ENCODE peak calls at places on chromosomes 11 and 22, in nine cellular contexts. One of them, this sample, is unnamed.

GRCh38 chr22:27972732-27973698 is 54.0 kb upstream of the PITPNB start:
- DNase-seq in right cardiac atrium: peak
- DNase-seq in cardiac muscle cell: no peak
- DNase-seq in heart right ventricle: no peak
- DNase-seq in CD8-positive, alpha-beta memory T cell: no peak
- DNase-seq in testis: no peak
- DNase-seq in RWPE1: no peak
- DNase-seq in fibroblast of lung: peak
- DNase-seq in heart left ventricle: no peak
- DNase-seq in this sample: no peak

GRCh38 chr22:28500005-28500404 is 179.6 kb downstream of the TTC28 start:
- DNase-seq in heart left ventricle: no peak
- DNase-seq in heart right ventricle: no peak
- DNase-seq in fibroblast of lung: no peak
- DNase-seq in RWPE1: no peak
- DNase-seq in CD8-positive, alpha-beta memory T cell: no peak
- DNase-seq in testis: no peak
- DNase-seq in cardiac muscle cell: no peak
- DNase-seq in right cardiac atrium: no peak
- DNase-seq in this sample: no peak

GRCh38 chr11:67320691-67321090 is 17.4 kb downstream of the SSH3 start:
- DNase-seq in testis: no peak
- DNase-seq in RWPE1: no peak
- DNase-seq in right cardiac atrium: no peak
- DNase-seq in heart left ventricle: no peak
- DNase-seq in fibroblast of lung: no peak
- DNase-seq in CD8-positive, alpha-beta memory T cell: no peak
- DNase-seq in cardiac muscle cell: no peak
- DNase-seq in heart right ventricle: no peak
- DNase-seq in this sample: no peak

GRCh38 chr11:115199501-115199900 is 304.7 kb downstream of the CADM1 start:
- DNase-seq in heart left ventricle: no peak
- DNase-seq in cardiac muscle cell: no peak
- DNase-seq in RWPE1: no peak
- DNase-seq in CD8-positive, alpha-beta memory T cell: no peak
- DNase-seq in right cardiac atrium: no peak
- DNase-seq in testis: no peak
- DNase-seq in heart right ventricle: no peak
- DNase-seq in fibroblast of lung: peak
- DNase-seq in this sample: no peak

GRCh38 chr11:13073119-13073981 is 64.2 kb downstream of the RASSF10 start:
- DNase-seq in cardiac muscle cell: no peak
- DNase-seq in fibroblast of lung: peak
- DNase-seq in testis: no peak
- DNase-seq in RWPE1: peak
- DNase-seq in heart right ventricle: no peak
- DNase-seq in CD8-positive, alpha-beta memory T cell: no peak
- DNase-seq in heart left ventricle: no peak
- DNase-seq in right cardiac atrium: no peak
- DNase-seq in this sample: no peak

GRCh38 chr22:37746366-37747089 is 49.7 kb downstream of the TRIOBP start:
- DNase-seq in cardiac muscle cell: peak
- DNase-seq in heart left ventricle: peak
- DNase-seq in testis: no peak
- DNase-seq in heart right ventricle: no peak
- DNase-seq in CD8-positive, alpha-beta memory T cell: peak
- DNase-seq in RWPE1: no peak
- DNase-seq in right cardiac atrium: peak
- DNase-seq in fibroblast of lung: no peak
- DNase-seq in this sample: no peak

GRCh38 chr11:40118780-40119179 is 1340.7 kb downstream of the LRRC4C start:
- DNase-seq in CD8-positive, alpha-beta memory T cell: no peak
- DNase-seq in fibroblast of lung: no peak
- DNase-seq in right cardiac atrium: no peak
- DNase-seq in heart right ventricle: no peak
- DNase-seq in heart left ventricle: no peak
- DNase-seq in RWPE1: no peak
- DNase-seq in testis: no peak
- DNase-seq in cardiac muscle cell: no peak
- DNase-seq in this sample: no peak

GRCh38 chr11:44186531-44186930 is 91.1 kb downstream of the EXT2 start:
- DNase-seq in CD8-positive, alpha-beta memory T cell: no peak
- DNase-seq in RWPE1: no peak
- DNase-seq in testis: no peak
- DNase-seq in heart left ventricle: no peak
- DNase-seq in cardiac muscle cell: no peak
- DNase-seq in heart right ventricle: no peak
- DNase-seq in right cardiac atrium: no peak
- DNase-seq in fibroblast of lung: no peak
- DNase-seq in this sample: no peak

GRCh38 chr11:69444381-69445130 is 36.9 kb upstream of the LINC01488 start:
- DNase-seq in CD8-positive, alpha-beta memory T cell: peak
- DNase-seq in cardiac muscle cell: peak
- DNase-seq in fibroblast of lung: peak
- DNase-seq in right cardiac atrium: peak
- DNase-seq in heart left ventricle: peak
- DNase-seq in testis: peak
- DNase-seq in RWPE1: peak
- DNase-seq in heart right ventricle: peak
- DNase-seq in this sample: peak

GRCh38 chr11:69402251-69402892 is 79.1 kb upstream of the LINC01488 start:
- DNase-seq in testis: no peak
- DNase-seq in CD8-positive, alpha-beta memory T cell: no peak
- DNase-seq in heart right ventricle: no peak
- DNase-seq in heart left ventricle: no peak
- DNase-seq in RWPE1: no peak
- DNase-seq in cardiac muscle cell: no peak
- DNase-seq in right cardiac atrium: no peak
- DNase-seq in fibroblast of lung: no peak
- DNase-seq in this sample: no peak

GRCh38 chr22:17802822-17803221 is 28.6 kb upstream of the BID start:
- DNase-seq in heart right ventricle: no peak
- DNase-seq in CD8-positive, alpha-beta memory T cell: no peak
- DNase-seq in cardiac muscle cell: no peak
- DNase-seq in heart left ventricle: no peak
- DNase-seq in RWPE1: no peak
- DNase-seq in right cardiac atrium: no peak
- DNase-seq in fibroblast of lung: no peak
- DNase-seq in testis: no peak
- DNase-seq in this sample: no peak

DNA sequence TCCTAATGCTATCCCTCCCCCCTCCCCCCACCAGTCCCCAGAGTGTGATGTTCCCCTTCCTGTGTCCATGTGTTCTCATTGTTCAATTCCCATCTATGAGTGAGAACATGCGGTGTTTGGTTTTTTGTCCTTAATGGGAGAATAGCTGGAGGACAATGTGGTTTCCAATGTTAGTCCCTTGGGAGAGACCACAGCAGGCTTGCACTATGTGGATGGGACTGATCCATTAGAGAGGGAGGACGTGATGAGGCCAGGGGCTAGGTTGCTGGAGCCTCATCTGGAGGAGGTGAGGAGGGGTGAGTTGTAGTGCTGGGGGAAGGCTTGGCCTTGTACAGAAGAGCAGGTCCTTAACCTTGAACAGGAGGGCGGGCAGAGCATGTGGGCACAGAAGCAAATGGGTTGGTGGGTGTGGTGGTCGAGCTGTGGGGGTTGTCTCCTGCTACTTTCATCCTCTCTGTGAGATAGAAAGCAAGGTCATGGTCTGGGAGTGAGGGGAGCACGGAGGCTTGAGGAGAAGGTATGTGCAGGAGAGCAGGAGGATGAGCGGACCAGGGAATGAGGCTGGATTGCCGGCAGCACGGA is 11.4 kb upstream of the SREBF2 start:
- DNase-seq in heart left ventricle: no peak
- DNase-seq in fibroblast of lung: no peak
- DNase-seq in RWPE1: no peak
- DNase-seq in heart right ventricle: no peak
- DNase-seq in right cardiac atrium: no peak
- DNase-seq in CD8-positive, alpha-beta memory T cell: peak
- DNase-seq in testis: no peak
- DNase-seq in cardiac muscle cell: no peak
- DNase-seq in this sample: no peak
- H3K27ac ChIP-seq in heart left ventricle: no peak
- H3K27ac ChIP-seq in fibroblast of lung: no peak
- H3K27ac ChIP-seq in RWPE1: peak
- H3K27ac ChIP-seq in heart right ventricle: no peak
- H3K27ac ChIP-seq in right cardiac atrium: no peak
- H3K27ac ChIP-seq in CD8-positive, alpha-beta memory T cell: no peak
- H3K27ac ChIP-seq in testis: no peak
- H3K27ac ChIP-seq in cardiac muscle cell: no peak
- H3K27ac ChIP-seq in this sample: no peak

DNA sequence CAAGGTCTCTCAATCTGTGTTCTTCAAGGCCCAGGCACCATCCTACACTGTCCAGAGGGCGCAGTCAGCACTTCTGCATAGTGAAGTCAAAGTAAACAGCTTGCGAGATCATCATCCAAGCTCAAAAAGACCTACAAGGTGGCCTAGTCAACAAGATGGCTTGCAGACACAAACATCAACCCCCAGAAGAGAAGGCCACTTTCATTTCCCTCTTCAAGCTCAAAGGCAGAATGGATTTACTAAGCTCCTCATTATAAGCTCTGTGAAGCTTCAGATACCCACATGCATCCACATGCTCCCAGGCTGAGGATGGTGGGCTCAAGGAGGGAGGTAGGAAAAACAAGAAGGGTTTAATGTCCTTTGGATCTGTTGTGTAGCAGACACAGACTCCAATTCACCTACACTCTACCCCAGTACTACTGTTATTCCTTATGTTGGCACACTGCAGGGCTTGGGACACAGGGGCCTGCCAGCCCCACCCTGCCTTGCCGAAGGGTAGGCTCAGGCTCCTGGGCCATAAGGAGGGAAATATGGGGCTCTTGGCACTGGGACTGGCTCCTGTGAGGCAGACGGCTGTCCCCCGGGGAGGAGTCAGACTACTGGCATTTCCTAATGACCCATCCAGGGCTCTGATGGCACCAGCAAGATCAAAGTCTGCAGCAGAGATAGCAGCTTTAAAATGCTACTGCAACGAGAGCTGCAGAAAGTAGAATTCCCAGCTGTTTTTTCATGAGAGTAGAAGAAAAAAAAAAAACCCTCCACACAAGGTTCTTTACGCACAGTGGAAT is 42.0 kb upstream of the CYP2D6 start:
- DNase-seq in heart left ventricle: no peak
- DNase-seq in fibroblast of lung: peak
- DNase-seq in testis: no peak
- DNase-seq in CD8-positive, alpha-beta memory T cell: no peak
- DNase-seq in heart right ventricle: no peak
- DNase-seq in right cardiac atrium: peak
- DNase-seq in RWPE1: no peak
- DNase-seq in cardiac muscle cell: no peak
- DNase-seq in this sample: no peak
- H3K27ac ChIP-seq in heart left ventricle: no peak
- H3K27ac ChIP-seq in fibroblast of lung: no peak
- H3K27ac ChIP-seq in testis: no peak
- H3K27ac ChIP-seq in CD8-positive, alpha-beta memory T cell: no peak
- H3K27ac ChIP-seq in heart right ventricle: no peak
- H3K27ac ChIP-seq in right cardiac atrium: no peak
- H3K27ac ChIP-seq in RWPE1: peak
- H3K27ac ChIP-seq in cardiac muscle cell: no peak
- H3K27ac ChIP-seq in this sample: no peak

GRCh38 chr22:23217171-23218052 is 37.1 kb downstream of the BCR start:
- DNase-seq in heart right ventricle: peak
- DNase-seq in cardiac muscle cell: no peak
- DNase-seq in heart left ventricle: no peak
- DNase-seq in testis: peak
- DNase-seq in CD8-positive, alpha-beta memory T cell: no peak
- DNase-seq in right cardiac atrium: peak
- DNase-seq in fibroblast of lung: no peak
- DNase-seq in RWPE1: no peak
- DNase-seq in this sample: no peak
- H3K27ac ChIP-seq in heart right ventricle: peak
- H3K27ac ChIP-seq in cardiac muscle cell: no peak
- H3K27ac ChIP-seq in heart left ventricle: peak
- H3K27ac ChIP-seq in testis: no peak
- H3K27ac ChIP-seq in CD8-positive, alpha-beta memory T cell: no peak
- H3K27ac ChIP-seq in right cardiac atrium: no peak
- H3K27ac ChIP-seq in fibroblast of lung: no peak
- H3K27ac ChIP-seq in RWPE1: peak
- H3K27ac ChIP-seq in this sample: peak

GRCh38 chr11:128297111-128297651 is 290.2 kb downstream of the ETS1 start:
- DNase-seq in heart right ventricle: no peak
- DNase-seq in testis: no peak
- DNase-seq in RWPE1: no peak
- DNase-seq in right cardiac atrium: peak
- DNase-seq in CD8-positive, alpha-beta memory T cell: peak
- DNase-seq in heart left ventricle: no peak
- DNase-seq in fibroblast of lung: no peak
- DNase-seq in cardiac muscle cell: no peak
- DNase-seq in this sample: no peak

GRCh38 chr11:128291835-128292234 is 295.5 kb downstream of the ETS1 start:
- DNase-seq in right cardiac atrium: peak
- DNase-seq in cardiac muscle cell: no peak
- DNase-seq in CD8-positive, alpha-beta memory T cell: peak
- DNase-seq in RWPE1: no peak
- DNase-seq in heart left ventricle: no peak
- DNase-seq in heart right ventricle: no peak
- DNase-seq in fibroblast of lung: no peak
- DNase-seq in testis: no peak
- DNase-seq in this sample: no peak

GRCh38 chr11:128294685-128295079 is 292.7 kb downstream of the ETS1 start:
- DNase-seq in heart right ventricle: no peak
- DNase-seq in heart left ventricle: no peak
- DNase-seq in cardiac muscle cell: no peak
- DNase-seq in RWPE1: no peak
- DNase-seq in CD8-positive, alpha-beta memory T cell: no peak
- DNase-seq in right cardiac atrium: no peak
- DNase-seq in fibroblast of lung: peak
- DNase-seq in testis: no peak
- DNase-seq in this sample: no peak

GRCh38 chr11:128291043-128291442 is 296.3 kb downstream of the ETS1 start:
- DNase-seq in right cardiac atrium: peak
- DNase-seq in cardiac muscle cell: no peak
- DNase-seq in testis: no peak
- DNase-seq in heart left ventricle: no peak
- DNase-seq in CD8-positive, alpha-beta memory T cell: no peak
- DNase-seq in heart right ventricle: peak
- DNase-seq in RWPE1: no peak
- DNase-seq in fibroblast of lung: no peak
- DNase-seq in this sample: no peak

DNA sequence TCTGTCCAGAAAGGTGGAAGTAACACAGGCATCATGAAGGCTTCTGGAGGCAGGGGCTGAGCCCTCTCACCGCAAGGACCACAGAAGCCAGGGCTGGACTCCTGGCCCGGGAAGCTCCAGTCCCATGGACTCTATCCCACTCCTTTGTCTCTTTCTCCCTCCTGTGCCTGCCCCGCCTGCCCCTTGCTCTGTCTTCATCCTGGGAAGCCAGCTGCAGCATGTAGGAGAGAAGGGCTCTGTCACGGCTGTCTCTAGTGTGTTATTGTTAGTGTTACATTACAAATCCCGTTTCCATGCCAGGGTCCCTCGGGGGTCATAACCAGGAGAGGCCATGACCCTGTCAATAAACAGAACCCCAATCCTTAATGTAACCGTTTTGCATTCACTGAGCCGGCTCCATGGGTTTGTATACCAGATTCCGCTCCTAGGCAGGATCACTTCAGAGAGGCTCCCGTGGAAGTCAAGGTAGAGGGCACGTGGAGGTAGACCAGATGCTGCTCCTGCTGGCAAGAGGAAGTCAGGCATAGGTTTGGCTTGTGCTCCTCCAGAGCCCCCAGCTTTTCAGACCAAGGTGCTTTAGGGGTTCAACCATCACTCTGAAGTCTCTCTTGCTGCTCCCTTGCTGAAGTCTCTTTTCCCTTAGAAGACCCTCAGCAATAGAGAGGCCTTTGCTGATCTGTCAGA is 293.2 kb downstream of the ETS1 start:
- DNase-seq in testis: no peak
- DNase-seq in cardiac muscle cell: no peak
- DNase-seq in CD8-positive, alpha-beta memory T cell: no peak
- DNase-seq in heart right ventricle: peak
- DNase-seq in fibroblast of lung: no peak
- DNase-seq in RWPE1: no peak
- DNase-seq in heart left ventricle: no peak
- DNase-seq in right cardiac atrium: no peak
- DNase-seq in this sample: no peak
- H3K27ac ChIP-seq in testis: no peak
- H3K27ac ChIP-seq in cardiac muscle cell: no peak
- H3K27ac ChIP-seq in CD8-positive, alpha-beta memory T cell: no peak
- H3K27ac ChIP-seq in heart right ventricle: peak
- H3K27ac ChIP-seq in fibroblast of lung: no peak
- H3K27ac ChIP-seq in RWPE1: no peak
- H3K27ac ChIP-seq in heart left ventricle: no peak
- H3K27ac ChIP-seq in right cardiac atrium: no peak
- H3K27ac ChIP-seq in this sample: no peak

This sample was measured in right atrium auricular region.